ENCODE peak calls at places on chromosome 13, in six cellular contexts. One of them, this sample, is unnamed.

GRCh38 chr13:101489635-101490034 is 37.2 kb downstream of the ITGBL1 start:
- DNase-seq in stimulated activated CD4-positive, alpha-beta T cell treated with anti-CD3 and anti-CD28 coated beads, Interleukin-4, amount 100 ng/mL, for 48 hours: no peak
- DNase-seq in nucleus accumbens: no peak
- DNase-seq in H1: no peak
- DNase-seq in NCI-H2171: no peak
- DNase-seq in iris pigment epithelial cell: peak
- DNase-seq in this sample: peak

GRCh38 chr13:28655566-28655965 is 3.4 kb upstream of the POMP start:
- DNase-seq in stimulated activated CD4-positive, alpha-beta T cell treated with anti-CD3 and anti-CD28 coated beads, Interleukin-4, amount 100 ng/mL, for 48 hours: no peak
- DNase-seq in nucleus accumbens: no peak
- DNase-seq in H1: no peak
- DNase-seq in NCI-H2171: no peak
- DNase-seq in iris pigment epithelial cell: peak
- DNase-seq in this sample: peak

GRCh38 chr13:114111577-114111976 is 20.8 kb downstream of the RASA3 start:
- DNase-seq in stimulated activated CD4-positive, alpha-beta T cell treated with anti-CD3 and anti-CD28 coated beads, Interleukin-4, amount 100 ng/mL, for 48 hours: no peak
- DNase-seq in nucleus accumbens: no peak
- DNase-seq in H1: no peak
- DNase-seq in NCI-H2171: no peak
- DNase-seq in iris pigment epithelial cell: peak
- DNase-seq in this sample: peak

GRCh38 chr13:44093607-44094583 is 214.2 kb downstream of the LACC1 start:
- DNase-seq in stimulated activated CD4-positive, alpha-beta T cell treated with anti-CD3 and anti-CD28 coated beads, Interleukin-4, amount 100 ng/mL, for 48 hours: no peak
- DNase-seq in nucleus accumbens: no peak
- DNase-seq in H1: no peak
- DNase-seq in NCI-H2171: no peak
- DNase-seq in iris pigment epithelial cell: peak
- DNase-seq in this sample: no peak

GRCh38 chr13:60584976-60585375 is 188.0 kb downstream of the TDRD3 start:
- DNase-seq in stimulated activated CD4-positive, alpha-beta T cell treated with anti-CD3 and anti-CD28 coated beads, Interleukin-4, amount 100 ng/mL, for 48 hours: no peak
- DNase-seq in nucleus accumbens: no peak
- DNase-seq in H1: peak
- DNase-seq in NCI-H2171: no peak
- DNase-seq in iris pigment epithelial cell: peak
- DNase-seq in this sample: no peak

GRCh38 chr13:74986609-74987008 is 495.4 kb downstream of the TBC1D4 start:
- DNase-seq in stimulated activated CD4-positive, alpha-beta T cell treated with anti-CD3 and anti-CD28 coated beads, Interleukin-4, amount 100 ng/mL, for 48 hours: no peak
- DNase-seq in nucleus accumbens: no peak
- DNase-seq in H1: no peak
- DNase-seq in NCI-H2171: no peak
- DNase-seq in iris pigment epithelial cell: no peak
- DNase-seq in this sample: no peak

GRCh38 chr13:47896111-47896510 is 105.0 kb downstream of the SUCLA2 start:
- DNase-seq in stimulated activated CD4-positive, alpha-beta T cell treated with anti-CD3 and anti-CD28 coated beads, Interleukin-4, amount 100 ng/mL, for 48 hours: no peak
- DNase-seq in nucleus accumbens: no peak
- DNase-seq in H1: no peak
- DNase-seq in NCI-H2171: no peak
- DNase-seq in iris pigment epithelial cell: no peak
- DNase-seq in this sample: no peak

GRCh38 chr13:20703785-20704458 is 423 bp downstream of the IL17D start:
- DNase-seq in stimulated activated CD4-positive, alpha-beta T cell treated with anti-CD3 and anti-CD28 coated beads, Interleukin-4, amount 100 ng/mL, for 48 hours: peak
- DNase-seq in nucleus accumbens: no peak
- DNase-seq in H1: peak
- DNase-seq in NCI-H2171: peak
- DNase-seq in iris pigment epithelial cell: peak
- DNase-seq in this sample: peak

GRCh38 chr13:50334944-50335343 is 319.7 kb downstream of the KCNRG start:
- DNase-seq in stimulated activated CD4-positive, alpha-beta T cell treated with anti-CD3 and anti-CD28 coated beads, Interleukin-4, amount 100 ng/mL, for 48 hours: no peak
- DNase-seq in nucleus accumbens: no peak
- DNase-seq in H1: no peak
- DNase-seq in NCI-H2171: no peak
- DNase-seq in iris pigment epithelial cell: peak
- DNase-seq in this sample: peak

GRCh38 chr13:109807345-109807744 is 21.0 kb upstream of the IRS2 start:
- DNase-seq in stimulated activated CD4-positive, alpha-beta T cell treated with anti-CD3 and anti-CD28 coated beads, Interleukin-4, amount 100 ng/mL, for 48 hours: no peak
- DNase-seq in nucleus accumbens: no peak
- DNase-seq in H1: no peak
- DNase-seq in NCI-H2171: no peak
- DNase-seq in iris pigment epithelial cell: no peak
- DNase-seq in this sample: no peak

GRCh38 chr13:109642358-109642757 is 144.0 kb downstream of the IRS2 start:
- DNase-seq in stimulated activated CD4-positive, alpha-beta T cell treated with anti-CD3 and anti-CD28 coated beads, Interleukin-4, amount 100 ng/mL, for 48 hours: no peak
- DNase-seq in nucleus accumbens: no peak
- DNase-seq in H1: no peak
- DNase-seq in NCI-H2171: no peak
- DNase-seq in iris pigment epithelial cell: no peak
- DNase-seq in this sample: no peak

GRCh38 chr13:74287672-74288169 is 153.5 kb upstream of the KLF12 start:
- DNase-seq in stimulated activated CD4-positive, alpha-beta T cell treated with anti-CD3 and anti-CD28 coated beads, Interleukin-4, amount 100 ng/mL, for 48 hours: peak
- DNase-seq in nucleus accumbens: peak
- DNase-seq in H1: peak
- DNase-seq in NCI-H2171: peak
- DNase-seq in iris pigment epithelial cell: peak
- DNase-seq in this sample: peak

GRCh38 chr13:113120300-113121182 is 2.1 kb upstream of the F10 start:
- DNase-seq in stimulated activated CD4-positive, alpha-beta T cell treated with anti-CD3 and anti-CD28 coated beads, Interleukin-4, amount 100 ng/mL, for 48 hours: no peak
- DNase-seq in nucleus accumbens: no peak
- DNase-seq in H1: no peak
- DNase-seq in NCI-H2171: no peak
- DNase-seq in iris pigment epithelial cell: no peak
- DNase-seq in this sample: no peak

GRCh38 chr13:21670883-21671792 is at the start of gene FGF9:
- DNase-seq in stimulated activated CD4-positive, alpha-beta T cell treated with anti-CD3 and anti-CD28 coated beads, Interleukin-4, amount 100 ng/mL, for 48 hours: peak
- DNase-seq in nucleus accumbens: peak
- DNase-seq in H1: peak
- DNase-seq in NCI-H2171: peak
- DNase-seq in iris pigment epithelial cell: peak
- DNase-seq in this sample: peak

GRCh38 chr13:24063281-24063851 is 97.2 kb upstream of the SPATA13 start:
- DNase-seq in stimulated activated CD4-positive, alpha-beta T cell treated with anti-CD3 and anti-CD28 coated beads, Interleukin-4, amount 100 ng/mL, for 48 hours: no peak
- DNase-seq in nucleus accumbens: no peak
- DNase-seq in H1: no peak
- DNase-seq in NCI-H2171: no peak
- DNase-seq in iris pigment epithelial cell: peak
- DNase-seq in this sample: no peak

GRCh38 chr13:95505265-95505664 is 47.3 kb upstream of the CLDN10 start:
- DNase-seq in stimulated activated CD4-positive, alpha-beta T cell treated with anti-CD3 and anti-CD28 coated beads, Interleukin-4, amount 100 ng/mL, for 48 hours: no peak
- DNase-seq in nucleus accumbens: no peak
- DNase-seq in H1: no peak
- DNase-seq in NCI-H2171: no peak
- DNase-seq in iris pigment epithelial cell: no peak
- DNase-seq in this sample: no peak

GRCh38 chr13:106561551-106562170 is 6.3 kb downstream of the ARGLU1 start:
- DNase-seq in stimulated activated CD4-positive, alpha-beta T cell treated with anti-CD3 and anti-CD28 coated beads, Interleukin-4, amount 100 ng/mL, for 48 hours: peak
- DNase-seq in nucleus accumbens: no peak
- DNase-seq in H1: no peak
- DNase-seq in NCI-H2171: no peak
- DNase-seq in iris pigment epithelial cell: peak
- DNase-seq in this sample: peak

This sample was measured in IMR-90.